ENCODE peak calls at places on chromosomes 11 and 22, in ten cellular contexts. A is GM23338; Z is endodermal cell; N is neuronal stem cell; R is astrocyte; P is mesenchymal stem cell; H is CD8-positive, alpha-beta T cell; F is thoracic aorta; Q is MM.1S; K is small intestine. I is an unnamed sample.

GRCh38 chr11:34191592-34191991 is 86.2 kb downstream of the NAT10 start:
- DNase-seq in K (no peak), A (no peak), P (no peak), H (no peak), R (no peak), F (no peak), Q (no peak), N (no peak), Z (peak), I (no peak)

GRCh38 chr22:30312053-30312452 is 14.7 kb downstream of the TBC1D10A start:
- DNase-seq in H (no peak), P (peak), F (no peak), R (peak), Q (no peak), Z (no peak), N (no peak), A (no peak), K (no peak), I (no peak)

GRCh38 chr11:61542661-61543060 is 34.1 kb downstream of the LRRC10B start:
- DNase-seq in K (no peak), Q (no peak), N (no peak), P (no peak), A (no peak), Z (no peak), H (no peak), F (no peak), R (no peak), I (no peak)

GRCh38 chr11:80727315-80727714 is 1286.5 kb upstream of the TENM4 start:
- DNase-seq in Q (peak), N (peak), Z (peak), F (no peak), A (peak), R (no peak), H (no peak), P (peak), K (peak), I (peak)

GRCh38 chr22:49865156-49865555 is 11.5 kb downstream of the ZBED4 start:
- DNase-seq in F (no peak), Q (no peak), H (no peak), A (no peak), R (no peak), Z (no peak), N (no peak), K (no peak), P (no peak), I (no peak)

GRCh38 chr22:33335611-33336279 is 277.6 kb upstream of the SYN3 start:
- DNase-seq in Z (no peak), N (no peak), P (no peak), F (no peak), Q (no peak), K (peak), H (no peak), A (no peak), R (no peak), I (no peak)

GRCh38 chr11:2378527-2379210 is 1.6 kb downstream of the CD81 start:
- DNase-seq in Z (no peak), F (no peak), K (no peak), H (no peak), P (peak), Q (no peak), N (no peak), R (peak), A (no peak), I (peak)

GRCh38 chr11:115941481-115941993 is 437.3 kb upstream of the CADM1 start:
- DNase-seq in Z (no peak), A (no peak), F (peak), R (peak), N (no peak), H (no peak), Q (no peak), K (no peak), P (peak), I (no peak)

GRCh38 chr22:22060200-22061084 is 77.9 kb upstream of the TOP3B start:
- DNase-seq in Z (peak), K (peak), R (no peak), F (no peak), H (peak), P (peak), A (peak), N (peak), Q (peak), I (peak)

GRCh38 chr11:2926611-2927492 is 2.4 kb downstream of the PHLDA2 start:
- DNase-seq in F (no peak), A (no peak), H (no peak), Z (no peak), Q (no peak), P (no peak), N (no peak), R (no peak), K (no peak), I (no peak)

GRCh38 chr11:67491276-67492068 is 8.6 kb downstream of the AIP start:
- DNase-seq in H (no peak), R (no peak), P (no peak), A (no peak), F (no peak), Q (no peak), N (no peak), K (no peak), Z (peak), I (no peak)

GRCh38 chr11:44014968-44015623 is 32.7 kb upstream of the ACCSL start:
- DNase-seq in K (no peak), N (no peak), H (no peak), Q (no peak), R (peak), F (no peak), P (peak), A (no peak), Z (no peak), I (no peak)

GRCh38 chr11:83918471-83918870 is 632.3 kb upstream of the CCDC90B start:
- DNase-seq in R (peak), P (no peak), K (no peak), F (no peak), N (no peak), Q (no peak), Z (no peak), A (no peak), H (no peak), I (no peak)

GRCh38 chr11:99781074-99781473 is 760.3 kb downstream of the CNTN5 start:
- DNase-seq in P (no peak), A (no peak), K (no peak), Q (no peak), F (no peak), N (no peak), Z (no peak), H (no peak), R (no peak), I (no peak)

GRCh38 chr11:1549355-1550330 is 22.4 kb downstream of the DUSP8 start:
- DNase-seq in N (no peak), H (no peak), P (no peak), Z (no peak), A (no peak), K (no peak), Q (no peak), R (no peak), F (no peak), I (no peak)

GRCh38 chr22:50119169-50119767 is 29.5 kb downstream of the MOV10L1 start:
- DNase-seq in Z (no peak), Q (no peak), R (no peak), N (no peak), H (no peak), A (no peak), F (no peak), P (no peak), K (no peak), I (no peak)

GRCh38 chr11:43243901-43244300 is 67.9 kb upstream of the API5 start:
- DNase-seq in Z (no peak), H (no peak), P (no peak), K (no peak), R (no peak), F (no peak), Q (no peak), A (no peak), N (no peak), I (no peak)

GRCh38 chr11:115872418-115872817 is 368.2 kb upstream of the CADM1 start:
- DNase-seq in R (no peak), P (no peak), N (no peak), F (no peak), Z (no peak), H (no peak), Q (no peak), K (no peak), A (no peak), I (no peak)

GRCh38 chr11:65524010-65524746 is 705 bp upstream of the SCYL1 start:
- DNase-seq in K (no peak), F (no peak), N (no peak), A (no peak), Z (peak), H (no peak), Q (no peak), P (no peak), R (no peak), I (no peak)

GRCh38 chr11:130516175-130516867 is 67.9 kb downstream of the ADAMTS15 start:
- DNase-seq in Z (no peak), P (no peak), H (no peak), F (no peak), R (no peak), N (no peak), A (peak), K (no peak), Q (no peak), I (no peak)

GRCh38 chr11:61815790-61816735 is 740 bp downstream of the FADS1 start:
- DNase-seq in K (peak), Z (peak), P (peak), R (peak), N (peak), Q (peak), F (peak), H (peak), A (peak), I (peak)

GRCh38 chr11:73137262-73137941 is 4.7 kb downstream of the FCHSD2 start:
- DNase-seq in H (no peak), Q (no peak), F (no peak), N (no peak), P (no peak), Z (no peak), A (no peak), R (no peak), K (no peak), I (no peak)

GRCh38 chr11:86934933-86935579 is 20.1 kb downstream of the FZD4 start:
- DNase-seq in Q (no peak), H (no peak), F (no peak), Z (no peak), R (peak), A (no peak), P (no peak), N (no peak), K (no peak), I (no peak)

GRCh38 chr11:35587972-35588371 is 30.3 kb upstream of the FJX1 start:
- DNase-seq in Q (no peak), P (no peak), R (no peak), F (no peak), K (no peak), A (no peak), H (no peak), Z (no peak), N (no peak), I (no peak)

GRCh38 chr11:45801723-45802315 is 3.1 kb upstream of the SLC35C1 start:
- DNase-seq in F (no peak), A (peak), Q (no peak), N (no peak), P (no peak), Z (no peak), H (no peak), R (no peak), K (peak), I (peak)

GRCh38 chr11:8202428-8203160 is 33.8 kb upstream of the RIC3 start:
- DNase-seq in A (no peak), P (no peak), H (no peak), R (no peak), Z (peak), K (no peak), F (no peak), N (no peak), Q (no peak), I (no peak)

GRCh38 chr11:36155770-36156485 is 133.3 kb downstream of the COMMD9 start:
- DNase-seq in A (peak), F (no peak), R (no peak), Z (peak), H (no peak), K (no peak), P (no peak), N (no peak), Q (no peak), I (peak)

GRCh38 chr22:45413368-45414211 is at the start of the genes RIBC2 and SMC1B:
- DNase-seq in H (peak), A (peak), Q (peak), Z (peak), P (peak), N (peak), F (no peak), R (peak), K (peak), I (peak)

GRCh38 chr22:39470462-39471335 is 13.9 kb downstream of the MGAT3 start:
- DNase-seq in K (peak), R (no peak), H (no peak), N (no peak), Z (no peak), Q (no peak), F (no peak), A (no peak), P (no peak), I (no peak)

GRCh38 chr22:39469326-39469680 is 12.5 kb downstream of the MGAT3 start:
- DNase-seq in A (no peak), F (no peak), R (no peak), K (no peak), Z (no peak), H (no peak), P (no peak), Q (no peak), N (no peak), I (no peak)

GRCh38 chr22:39468487-39469325 is 11.9 kb downstream of the MGAT3 start:
- DNase-seq in N (no peak), F (no peak), Q (no peak), H (no peak), K (peak), R (no peak), A (no peak), Z (no peak), P (no peak), I (no peak)

GRCh38 chr22:39471421-39472141 is 14.8 kb downstream of the MGAT3 start:
- DNase-seq in K (peak), H (no peak), N (no peak), R (peak), F (no peak), Z (no peak), Q (peak), A (no peak), P (peak), I (peak)

GRCh38 chr22:39469681-39470461 is 13.1 kb downstream of the MGAT3 start:
- DNase-seq in P (no peak), H (no peak), F (no peak), Z (no peak), N (no peak), R (no peak), Q (no peak), K (peak), A (no peak), I (no peak)
- H3K27ac ChIP-seq in P (no peak), H (no peak), F (no peak), Z (peak), N (peak), R (no peak), Q (no peak), K (peak), A (no peak), I (no peak)

DNA sequence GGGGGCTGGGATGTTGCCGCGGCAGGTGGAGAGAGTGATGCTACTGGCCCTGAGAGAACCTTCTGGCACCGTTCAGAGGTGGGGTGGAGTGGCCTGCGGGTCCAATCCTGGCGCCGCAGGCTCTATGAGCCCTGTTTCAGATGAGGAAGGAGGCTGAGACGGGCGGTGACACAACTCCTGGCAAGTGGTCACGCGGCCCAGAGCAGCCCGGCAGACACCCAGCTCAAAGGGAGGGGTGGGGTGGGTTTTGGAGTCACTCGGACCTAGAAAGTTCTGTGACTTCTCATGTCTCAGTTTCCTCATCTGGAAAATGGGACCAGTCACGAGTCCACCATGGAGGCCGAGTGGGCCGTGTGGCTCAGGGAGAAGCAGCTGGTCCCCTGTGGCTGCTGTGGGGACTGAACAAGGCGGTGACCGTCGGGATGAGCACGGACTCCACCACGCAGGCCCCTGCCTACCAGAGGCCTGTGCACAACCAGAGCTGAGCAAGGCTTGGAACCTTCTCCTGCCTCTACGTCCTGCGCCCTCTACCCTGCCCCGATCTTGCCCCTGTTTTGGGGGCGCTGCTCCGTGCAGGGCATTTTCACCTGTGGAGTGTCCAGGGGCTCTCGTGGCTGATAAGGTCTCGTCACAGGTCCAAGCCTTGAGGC is 3.7 kb downstream of the TSPO start:
- DNase-seq in R (no peak), H (no peak), K (no peak), A (no peak), F (no peak), N (no peak), Z (no peak), Q (no peak), P (no peak), I (no peak)
- H3K27ac ChIP-seq in R (no peak), H (no peak), K (no peak), A (no peak), F (no peak), N (no peak), Z (no peak), Q (no peak), P (no peak), I (no peak)

GRCh38 chr22:28112548-28113043 is 193.5 kb upstream of the PITPNB start:
- DNase-seq in F (peak), A (peak), R (peak), H (no peak), P (peak), Z (peak), Q (peak), K (peak), N (peak), I (peak)

GRCh38 chr22:28115426-28115825 is 196.4 kb upstream of the PITPNB start:
- DNase-seq in K (no peak), N (no peak), F (no peak), H (no peak), Q (no peak), Z (no peak), A (no peak), P (no peak), R (peak), I (no peak)

GRCh38 chr22:28108851-28109250 is 189.8 kb upstream of the PITPNB start:
- DNase-seq in K (no peak), F (no peak), Z (no peak), N (no peak), A (no peak), Q (no peak), R (no peak), P (no peak), H (no peak), I (no peak)

GRCh38 chr22:28112130-28112529 is 193.1 kb upstream of the PITPNB start:
- DNase-seq in K (no peak), F (no peak), Q (no peak), R (no peak), H (no peak), Z (no peak), N (no peak), A (no peak), P (no peak), I (no peak)

GRCh38 chr22:28111501-28111900 is 192.4 kb upstream of the PITPNB start:
- DNase-seq in P (no peak), Q (no peak), N (no peak), K (no peak), H (no peak), A (no peak), Z (no peak), F (no peak), R (peak), I (no peak)
- H3K27ac ChIP-seq in P (peak), Q (no peak), N (no peak), K (no peak), H (no peak), A (no peak), Z (peak), F (peak), R (no peak), I (no peak)

DNA sequence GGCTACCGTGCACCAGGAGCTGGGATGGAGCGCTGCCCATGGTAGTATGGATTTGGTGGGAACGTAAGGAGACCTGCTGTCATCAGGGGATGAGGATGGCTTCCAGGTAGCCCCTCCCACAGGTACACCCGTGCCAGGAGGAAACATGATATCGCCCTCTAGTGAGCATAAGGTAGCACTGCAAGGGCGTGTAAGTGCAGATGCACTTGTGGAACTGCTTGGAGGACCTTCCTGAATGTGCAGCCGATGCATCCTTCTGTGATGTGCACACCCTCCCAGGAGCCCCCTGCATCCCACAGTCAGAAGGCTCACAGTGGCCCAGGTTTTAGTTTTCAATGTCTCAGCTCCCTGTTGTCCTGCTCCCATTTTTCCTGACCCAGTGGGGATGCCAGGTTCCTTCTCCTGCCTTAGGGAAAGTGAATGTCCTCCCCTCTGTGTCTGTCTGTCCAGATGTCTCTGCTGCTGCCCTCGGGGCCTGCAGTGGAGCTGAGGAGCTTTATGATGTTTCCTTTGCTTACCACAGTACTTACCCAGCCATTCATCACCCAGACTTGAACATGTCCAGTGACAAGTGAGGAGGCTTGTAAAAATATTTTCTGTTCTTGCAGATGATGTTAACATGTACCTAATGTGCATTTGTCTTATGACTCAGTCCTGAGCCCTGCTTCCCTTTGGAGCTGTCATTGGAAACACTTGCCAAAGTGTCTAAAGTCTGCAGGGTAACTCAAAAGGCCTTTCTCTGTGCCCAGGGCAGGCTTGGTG is 49.2 kb downstream of the DBX1 start:
- DNase-seq in Z (peak), H (peak), R (peak), K (peak), F (no peak), N (peak), A (peak), Q (peak), P (peak), I (peak)
- H3K27ac ChIP-seq in Z (no peak), H (no peak), R (peak), K (no peak), F (peak), N (no peak), A (no peak), Q (no peak), P (peak), I (no peak)

GRCh38 chr22:31327786-31328544 is 18.2 kb downstream of the PATZ1 start:
- DNase-seq in Q (no peak), Z (peak), K (no peak), N (no peak), R (no peak), P (no peak), A (no peak), H (no peak), F (no peak), I (no peak)
- H3K27ac ChIP-seq in Q (no peak), Z (no peak), K (no peak), N (no peak), R (no peak), P (peak), A (no peak), H (no peak), F (no peak), I (no peak)

GRCh38 chr22:26643368-26644100 is 13.9 kb upstream of the MIAT start:
- DNase-seq in H (no peak), P (no peak), K (no peak), Q (no peak), A (peak), Z (no peak), R (no peak), N (no peak), F (no peak), I (no peak)
- H3K27ac ChIP-seq in H (peak), P (no peak), K (no peak), Q (peak), A (peak), Z (no peak), R (no peak), N (no peak), F (no peak), I (peak)